ENCODE peak calls at places on chromosomes 2 and 18, in five cellular contexts. L is heart left ventricle, U is tibial nerve, C is H1, J is uterus. K is an unnamed sample.

GRCh38 chr2:102107741-102108070 is 34.8 kb upstream of the IL1R1 start:
- DNase-seq in L (no peak), U (no peak), J (no peak), C (no peak), K (no peak)

GRCh38 chr2:138364554-138365162 is 136.9 kb upstream of the SPOPL start:
- DNase-seq in U (no peak), L (no peak), J (no peak), C (no peak), K (no peak)

GRCh38 chr2:197209742-197210408 is 100.7 kb downstream of the ANKRD44 start:
- DNase-seq in L (no peak), J (no peak), U (no peak), C (no peak), K (no peak)

GRCh38 chr2:218879881-218880748 is 537 bp upstream of the WNT10A start:
- DNase-seq in C (no peak), U (no peak), J (no peak), L (no peak), K (no peak)

GRCh38 chr2:236303935-236304334 is 39.7 kb upstream of the ASB18 start:
- DNase-seq in U (no peak), L (no peak), J (no peak), C (no peak), K (no peak)

GRCh38 chr2:105777071-105777482 is 32.4 kb downstream of the NCK2 start:
- DNase-seq in C (no peak), U (no peak), L (no peak), J (no peak), K (peak; percentile 70)

GRCh38 chr2:134253117-134253704 is 661 bp upstream of the MGAT5 start:
- DNase-seq in U (no peak), C (no peak), L (no peak), J (no peak), K (no peak)

GRCh38 chr2:239519081-239519920 is 118.5 kb upstream of the HDAC4 start:
- DNase-seq in C (no peak), J (no peak), L (peak; percentile 80), U (no peak), K (no peak)

GRCh38 chr2:205453200-205453599 is 229.1 kb upstream of the NRP2 start:
- DNase-seq in C (no peak), J (no peak), U (no peak), L (no peak), K (no peak)

GRCh38 chr2:102277202-102277700 is 34.1 kb upstream of the IL1RL1 start:
- DNase-seq in U (no peak), J (no peak), C (no peak), L (no peak), K (no peak)

GRCh38 chr2:170371231-170371630 is 193.3 kb downstream of the MYO3B start:
- DNase-seq in U (no peak), J (no peak), C (no peak), L (no peak), K (no peak)

GRCh38 chr2:175823291-175824073 is 178.6 kb downstream of the LNPK start:
- DNase-seq in L (no peak), J (no peak), C (no peak), U (no peak), K (no peak)

GRCh38 chr2:235533616-235534385 is 40.0 kb downstream of the AGAP1 start:
- DNase-seq in J (no peak), U (no peak), L (no peak), C (no peak), K (no peak)

GRCh38 chr18:1513519-1513918 is 608.8 kb downstream of the ADCYAP1 start:
- DNase-seq in C (no peak), U (no peak), L (no peak), J (no peak), K (no peak)

GRCh38 chr18:27861539-27861938 is 315.4 kb downstream of the CDH2 start:
- DNase-seq in L (no peak), C (no peak), J (no peak), U (no peak), K (no peak)

GRCh38 chr2:16336916-16337315 is 328.7 kb downstream of the CYRIA start:
- DNase-seq in L (no peak), C (no peak), J (no peak), U (no peak), K (no peak)

GRCh38 chr18:23857756-23858155 is 156.8 kb upstream of the TTC39C start:
- DNase-seq in L (no peak), U (no peak), C (no peak), J (no peak), K (no peak)

GRCh38 chr18:32775628-32776027 is 2.8 kb upstream of the KLHL14 start:
- DNase-seq in C (no peak), L (no peak), J (no peak), U (no peak), K (no peak)

GRCh38 chr2:170928036-170928823 is 823 bp upstream of the GORASP2 start:
- DNase-seq in J (no peak), U (no peak), C (no peak), L (no peak), K (no peak)

GRCh38 chr2:72734432-72734831 is 91.4 kb downstream of the EXOC6B start:
- DNase-seq in J (no peak), U (no peak), C (no peak), L (no peak), K (no peak)

GRCh38 chr2:43132523-43133301 is 93.7 kb downstream of the ZFP36L2 start:
- DNase-seq in J (no peak), U (no peak), L (peak; percentile 42), C (no peak), K (peak; percentile 55)

GRCh38 chr18:49768051-49768391 is 45.3 kb downstream of the ACAA2 start:
- DNase-seq in L (no peak), U (no peak), J (peak; percentile 34), C (peak; percentile 69), K (peak; percentile 74)

GRCh38 chr2:74915743-74916142 is 42.7 kb upstream of the POLE4 start:
- DNase-seq in L (no peak), J (no peak), C (no peak), U (no peak), K (no peak)

GRCh38 chr2:75710220-75710576 is 517 bp downstream of the GCFC2 start:
- DNase-seq in U (no peak), C (no peak), L (no peak), J (no peak), K (no peak)

GRCh38 chr2:174585657-174586056 is 11.9 kb downstream of the WIPF1 start:
- DNase-seq in L (no peak), U (no peak), J (no peak), C (no peak), K (no peak)

GRCh38 chr2:157190151-157190550 is 67.4 kb upstream of the GALNT5 start:
- DNase-seq in L (no peak), J (no peak), C (no peak), U (no peak), K (no peak)

GRCh38 chr2:228875152-228875875 is 395.8 kb downstream of the PID1 start:
- DNase-seq in C (no peak), U (no peak), L (no peak), J (no peak), K (no peak)

GRCh38 chr18:71849407-71849806 is 694.7 kb downstream of the CBLN2 start:
- DNase-seq in U (no peak), C (no peak), J (no peak), L (no peak), K (no peak)

GRCh38 chr2:8535821-8536685 is 145.8 kb upstream of the ID2 start:
- DNase-seq in J (peak; percentile 73), U (no peak), C (no peak), L (peak; percentile 32), K (peak; percentile 38)

GRCh38 chr18:9673296-9674251 is 34.5 kb upstream of the RAB31 start:
- DNase-seq in U (no peak), C (no peak), L (no peak), J (no peak), K (peak; percentile 66)

GRCh38 chr2:43262239-43262638 is 35.8 kb upstream of the ZFP36L2 start:
- DNase-seq in C (no peak), L (no peak), U (no peak), J (no peak), K (no peak)

GRCh38 chr2:205792908-205793307 is 110.6 kb downstream of the NRP2 start:
- DNase-seq in C (no peak), J (peak; percentile 30), L (no peak), U (no peak), K (no peak)

GRCh38 chr2:82043867-82044266 is 1739.3 kb upstream of the LRRTM1 start:
- DNase-seq in C (no peak), U (no peak), L (no peak), J (no peak), K (no peak)

GRCh38 chr18:48934708-48935432 is 15.9 kb downstream of the SMAD7 start:
- DNase-seq in L (peak; percentile 86), C (no peak), U (no peak), J (no peak), K (no peak)

GRCh38 chr2:39146630-39147029 is 25.8 kb upstream of the SOS1 start:
- DNase-seq in C (no peak), L (no peak), U (no peak), J (no peak), K (no peak)

GRCh38 chr2:45778720-45779171 is 127.3 kb downstream of the PRKCE start:
- DNase-seq in U (peak; percentile 38), C (peak; percentile 15), J (peak; percentile 59), L (peak; percentile 64), K (peak; percentile 90)

DNA sequence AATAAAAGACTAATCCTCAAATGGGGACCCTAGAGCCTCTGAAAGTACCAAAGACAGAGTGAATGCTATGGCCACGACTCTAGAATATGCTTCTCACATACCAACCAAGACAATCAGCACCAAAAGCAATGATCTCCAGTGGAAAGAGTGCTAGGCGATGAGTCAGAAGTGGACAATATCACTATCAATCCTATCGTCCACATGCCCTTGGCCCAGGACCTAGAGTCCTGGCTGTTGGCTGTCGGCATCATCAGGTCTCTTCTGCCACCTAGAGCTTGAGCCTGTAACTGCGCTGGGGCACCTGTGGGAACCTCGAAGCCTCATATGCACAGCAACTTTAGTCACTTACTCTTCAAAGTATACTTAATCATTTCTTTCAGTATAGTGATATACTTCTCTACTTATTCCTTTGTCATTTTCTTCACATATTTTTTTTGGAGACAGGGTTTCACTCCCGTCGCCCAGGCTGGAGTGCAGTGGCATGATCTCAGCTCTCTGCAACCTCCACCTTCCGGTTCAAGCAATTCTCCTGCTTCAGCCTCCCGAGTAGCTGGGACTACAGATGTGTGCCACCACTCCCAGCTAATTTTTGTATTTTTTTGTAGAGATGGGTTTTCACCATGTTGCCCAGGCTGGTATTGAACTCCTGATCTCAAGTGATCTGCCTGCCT is 29.7 kb downstream of the NOL10 start:
- DNase-seq in J (peak; percentile 20), U (no peak), C (no peak), L (peak; percentile 68), K (peak; percentile 79)
- H3K36me3 ChIP-seq in J (no peaks in the 10 kb centered on the region), U (peaks cover 12% of the 10 kb centered on the region), C (peaks cover 6% of the 10 kb centered on the region), L (peaks cover 23% of the 10 kb centered on the region), K (no peaks in the 10 kb centered on the region)

GRCh38 chr2:68252407-68253210 is at the start of gene PPP3R1:
- DNase-seq in C (peak; percentile 84), J (peak; percentile 96), L (peak; percentile 97), U (peak; percentile 89), K (peak; percentile 94)
- TF ChIP-seq POLR2A in C (peak; percentile 77), J (peak; percentile 84), L (no peak), U (peak; percentile 89), K (peak; percentile 81)

GRCh38 chr2:186485871-186486650 is at the start of gene ZC3H15:
- DNase-seq in C (peak; percentile 88), U (peak; percentile 88), J (peak; percentile 96), L (peak; percentile 99), K (peak; percentile 98)
- TF ChIP-seq CTCF in C (no peak), U (no peak), J (peak; percentile 24), L (no peak), K (no peak)

GRCh38 chr2:12970861-12971260 is 254.1 kb downstream of the TRIB2 start:
- DNase-seq in J (no peak), U (no peak), C (no peak), L (no peak), K (no peak)
- H3K36me3 ChIP-seq in J (no peaks in the 10 kb centered on the region), U (no peaks in the 10 kb centered on the region), C (no peaks in the 10 kb centered on the region), L (no peaks in the 10 kb centered on the region), K (no peaks in the 10 kb centered on the region)